ENCODE peak calls at places on chromosomes 4 and X, in nine cellular contexts. T is omental fat pad; P is activated CD8-positive, alpha-beta T cell treated with anti-CD3 and anti-CD28 coated beads for 36 hours; F is AG10803; B is right lobe of liver; I is astrocyte of the cerebellum; H is K562; X is mucosa of descending colon; M is Calu3. V is an unnamed sample.

GRCh38 chr4:155828628-155829027 is 37.4 kb downstream of the ASIC5 start:
- DNase-seq in B (no peak), M (no peak), T (no peak), P (no peak), H (no peak), F (peak; percentile 6), I (peak; percentile 78), X (no peak), V (no peak)

GRCh38 chr4:182215171-182215570 is 28.0 kb upstream of the TENM3 start:
- DNase-seq in X (no peak), H (no peak), I (no peak), T (no peak), P (no peak), F (no peak), M (no peak), B (no peak), V (no peak)

GRCh38 chr4:156662921-156663320 is 308.7 kb downstream of the PDGFC start:
- DNase-seq in I (no peak), H (no peak), M (no peak), X (no peak), T (no peak), P (no peak), B (no peak), F (peak; percentile 40), V (no peak)

GRCh38 chrX:153411255-153411987 is at the start of gene ZFP92:
- DNase-seq in T (no peak), B (no peak), F (peak; percentile 2), H (peak; percentile 71), P (peak; percentile 44), M (no peak), I (no peak), X (peak; percentile 37), V (peak; percentile 86)

GRCh38 chr4:102541708-102542107 is 40.5 kb downstream of the NFKB1 start:
- DNase-seq in P (peak; percentile 31), I (no peak), T (no peak), B (no peak), X (peak; percentile 31), M (no peak), F (no peak), H (peak; percentile 11), V (no peak)

GRCh38 chr4:57734104-57734503 is 623.9 kb upstream of the IGFBP7 start:
- DNase-seq in F (no peak), M (no peak), X (no peak), P (no peak), I (no peak), T (no peak), H (no peak), B (no peak), V (no peak)

GRCh38 chr4:188993871-188994270 is 854.6 kb downstream of the TRIML1 start:
- DNase-seq in X (no peak), T (no peak), F (no peak), P (no peak), I (no peak), B (no peak), H (no peak), M (no peak), V (no peak)

GRCh38 chr4:8919651-8920288 is 48.1 kb upstream of the HMX1 start:
- DNase-seq in M (no peak), P (no peak), X (no peak), T (no peak), I (no peak), H (no peak), B (no peak), F (no peak), V (no peak)

GRCh38 chr4:16897351-16897750 is 1.1 kb downstream of the LDB2 start:
- DNase-seq in X (no peak), I (no peak), H (no peak), F (no peak), B (no peak), M (no peak), P (no peak), T (no peak), V (no peak)

GRCh38 chr4:78510681-78511080 is 40.9 kb upstream of the ANXA3 start:
- DNase-seq in T (no peak), X (no peak), P (no peak), H (no peak), I (no peak), M (no peak), F (no peak), B (no peak), V (no peak)

GRCh38 chrX:102720237-102721168 is at the start of gene GPRASP3:
- DNase-seq in I (no peak), P (peak; percentile 89), H (peak; percentile 71), F (peak; percentile 71), X (peak; percentile 82), T (peak; percentile 62), B (peak; percentile 84), M (peak; percentile 80), V (peak; percentile 52)

GRCh38 chrX:151790421-151791160 is 56.0 kb downstream of the CNGA2 start:
- DNase-seq in T (no peak), X (no peak), P (no peak), H (no peak), I (peak; percentile 13), B (no peak), M (no peak), F (peak; percentile 42), V (no peak)

GRCh38 chrX:47743504-47743903 is 84.5 kb upstream of the UXT start:
- DNase-seq in X (no peak), B (no peak), F (peak; percentile 63), H (no peak), M (no peak), P (no peak), T (no peak), I (no peak), V (no peak)

GRCh38 chr4:118974758-118975157 is 86.1 kb downstream of the SYNPO2 start:
- DNase-seq in X (no peak), B (no peak), T (no peak), F (no peak), I (no peak), H (no peak), P (no peak), M (no peak), V (no peak)

GRCh38 chrX:1416965-1417760 is 25.2 kb upstream of the SLC25A6 start:
- DNase-seq in I (no peak), P (no peak), M (no peak), B (no peak), X (no peak), F (no peak), T (no peak), H (no peak), V (no peak)

GRCh38 chr4:125072269-125072668 is 242.5 kb upstream of the FAT4 start:
- DNase-seq in M (no peak), B (no peak), H (no peak), P (no peak), T (no peak), F (no peak), X (no peak), I (no peak), V (no peak)

GRCh38 chrX:32408389-32408788 is 803.0 kb downstream of the DMD start:
- DNase-seq in P (peak; percentile 13), H (peak; percentile 3), F (no peak), M (peak; percentile 20), I (no peak), B (no peak), T (no peak), X (no peak), V (peak; percentile 4)

GRCh38 chrX:76253432-76253831 is 80.6 kb downstream of the PBDC1 start:
- DNase-seq in P (peak; percentile 54), B (no peak), X (no peak), H (peak; percentile 21), M (peak; percentile 34), I (peak; percentile 8), F (peak; percentile 31), T (no peak), V (peak; percentile 25)

GRCh38 chr4:19807505-19807904 is 444.2 kb upstream of the SLIT2 start:
- DNase-seq in F (peak; percentile 94), H (no peak), P (no peak), I (peak; percentile 52), X (no peak), B (no peak), T (no peak), M (peak; percentile 1), V (no peak)

GRCh38 chr4:183504064-183504929 is 561 bp upstream of the ING2 start:
- DNase-seq in T (peak; percentile 95), H (peak; percentile 98), I (peak; percentile 93), P (peak; percentile 99), X (peak; percentile 100), B (peak; percentile 100), M (peak; percentile 98), F (peak; percentile 97), V (peak; percentile 97)
- TF ChIP-seq CTCF in T (no peak), H (peak; percentile 67), I (no peak), P (no peak), X (peak; percentile 14), B (peak; percentile 22), M (no peak), F (peak; percentile 21), V (peak; percentile 12)

DNA sequence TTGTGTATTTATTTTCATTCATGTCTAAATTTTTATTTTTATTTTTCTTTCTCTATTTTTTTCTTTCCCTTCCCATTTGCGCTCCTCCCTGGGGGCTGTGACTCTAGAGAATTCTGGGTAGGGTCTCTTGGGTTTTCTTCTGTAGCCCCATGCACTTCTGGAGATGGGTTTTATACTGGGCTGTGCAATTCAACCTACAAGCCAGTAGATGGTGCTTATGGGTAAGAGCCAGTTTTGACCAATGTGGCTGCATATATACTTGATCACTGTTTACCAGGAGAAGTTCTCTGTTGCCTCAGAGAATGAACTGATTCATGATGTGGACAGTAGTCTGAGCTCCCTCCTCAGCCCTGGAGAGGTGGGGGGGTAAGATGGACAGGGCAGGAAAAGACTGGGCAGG is 614.6 kb downstream of the PCDH19 start:
- DNase-seq in T (no peak), X (no peak), H (no peak), I (no peak), M (no peak), F (no peak), B (no peak), P (no peak), V (no peak)
- TF ChIP-seq CTCF in T (no peak), X (no peak), H (no peak), I (no peak), M (no peak), F (no peak), B (peak; percentile 28), P (no peak), V (peak; percentile 39)

GRCh38 chrX:128517691-128518090 is 465.5 kb upstream of the ACTRT1 start:
- DNase-seq in X (no peak), H (no peak), F (no peak), B (no peak), I (no peak), M (no peak), P (no peak), T (no peak), V (no peak)

DNA sequence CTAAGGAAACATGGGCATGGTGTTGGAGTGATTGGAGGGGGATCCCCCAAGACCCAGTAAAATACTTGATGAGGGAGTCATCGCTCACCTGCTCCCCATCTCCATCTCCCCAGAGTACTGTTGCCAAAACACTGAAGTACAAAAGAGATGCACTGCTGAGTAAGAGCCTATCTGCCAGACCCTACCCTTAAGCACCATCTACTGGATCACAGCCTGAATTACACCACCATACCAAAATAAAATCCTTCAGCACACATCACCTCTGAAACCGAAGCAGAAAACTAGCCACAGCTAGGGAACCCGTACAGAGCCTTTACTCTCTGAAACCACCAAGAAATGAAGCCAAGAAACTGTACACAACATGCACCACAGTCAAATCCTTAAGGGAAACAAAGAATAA is 466.3 kb upstream of the ACTRT1 start:
- DNase-seq in M (no peak), F (no peak), B (no peak), P (no peak), I (peak; percentile 0), X (no peak), H (no peak), T (no peak), V (no peak)
- TF ChIP-seq CTCF in M (no peak), F (no peak), B (peak; percentile 38), P (no peak), I (peak; percentile 41), X (no peak), H (no peak), T (no peak), V (no peak)

GRCh38 chr4:65401083-65401482 is 269.2 kb downstream of the EPHA5 start:
- DNase-seq in X (no peak), P (no peak), F (no peak), T (no peak), H (no peak), B (no peak), M (no peak), I (no peak), V (no peak)
- TF ChIP-seq CTCF in X (no peak), P (no peak), F (no peak), T (no peak), H (no peak), B (no peak), M (no peak), I (no peak), V (no peak)

V was measured in GM13977.